ENCODE peak calls at places on chromosome 6, in eight cellular contexts. L is neural progenitor cell; G is COR-L47; A is T-helper 9 cell; E is endothelial cell; J is activated CD4-positive, alpha-beta T cell treated with anti-CD3 and anti-CD28 coated beads for 1 hour; I is stimulated activated CD8-positive, alpha-beta memory T cell treated with anti-CD3 and anti-CD28 coated beads, Interleukin-15, amount 100 ng/mL, for 24 hours; Y is HT1080. M is an unnamed sample.

GRCh38 chr6:14713966-14714631 is 531.8 kb upstream of the JARID2 start:
- DNase-seq in L (no peak), G (no peak), A (no peak), E (no peak), J (no peak), I (no peak), Y (no peak), M (no peak)

GRCh38 chr6:14322841-14323240 is 205.3 kb downstream of the CD83 start:
- DNase-seq in L (no peak), G (no peak), A (no peak), E (no peak), J (no peak), I (no peak), Y (no peak), M (no peak)

GRCh38 chr6:166460473-166461437 is 78.0 kb upstream of the MPC1 start:
- DNase-seq in L (no peak), G (no peak), A (no peak), E (no peak), J (no peak), I (no peak), Y (no peak), M (no peak)

GRCh38 chr6:150635906-150636514 is 36.3 kb downstream of the PLEKHG1 start:
- DNase-seq in L (no peak), G (no peak), A (no peak), E (no peak), J (no peak), I (no peak), Y (no peak), M (no peak)

GRCh38 chr6:53496797-53497196 is 48.1 kb downstream of the GCLC start:
- DNase-seq in L (no peak), G (no peak), A (no peak), E (no peak), J (no peak), I (no peak), Y (peak), M (no peak)

GRCh38 chr6:149683256-149683860 is 34.5 kb downstream of the LATS1 start:
- DNase-seq in L (no peak), G (no peak), A (no peak), E (no peak), J (no peak), I (no peak), Y (no peak), M (no peak)

GRCh38 chr6:139117734-139118133 is 17.1 kb upstream of the HECA start:
- DNase-seq in L (no peak), G (no peak), A (no peak), E (no peak), J (no peak), I (no peak), Y (no peak), M (no peak)

GRCh38 chr6:106199998-106200397 is 113.9 kb downstream of the PRDM1 start:
- DNase-seq in L (no peak), G (no peak), A (no peak), E (no peak), J (no peak), I (no peak), Y (peak), M (no peak)

GRCh38 chr6:160462551-160463109 is 114.5 kb downstream of the SLC22A3 start:
- DNase-seq in L (no peak), G (no peak), A (peak), E (no peak), J (no peak), I (no peak), Y (peak), M (no peak)

GRCh38 chr6:52420668-52421358 is 671 bp downstream of the EFHC1 start:
- DNase-seq in L (peak), G (peak), A (no peak), E (peak), J (no peak), I (no peak), Y (peak), M (peak)

GRCh38 chr6:117482240-117483003 is at the start of gene DCBLD1:
- DNase-seq in L (peak), G (peak), A (peak), E (peak), J (peak), I (peak), Y (peak), M (peak)

GRCh38 chr6:30963641-30964040 is 19.9 kb upstream of the MUC21 start:
- DNase-seq in L (no peak), G (no peak), A (no peak), E (no peak), J (no peak), I (no peak), Y (peak), M (no peak)

GRCh38 chr6:144234935-144235334 is 50.2 kb upstream of the UTRN start:
- DNase-seq in L (no peak), G (no peak), A (no peak), E (no peak), J (no peak), I (no peak), Y (no peak), M (no peak)

GRCh38 chr6:159594106-159594749 is 98.8 kb downstream of the SOD2 start:
- DNase-seq in L (no peak), G (no peak), A (no peak), E (no peak), J (no peak), I (no peak), Y (peak), M (no peak)

GRCh38 chr6:36444470-36444869 is 1.7 kb downstream of the KCTD20 start:
- DNase-seq in L (no peak), G (no peak), A (no peak), E (no peak), J (no peak), I (no peak), Y (no peak), M (no peak)

GRCh38 chr6:88984152-88984551 is 20.7 kb upstream of the RNGTT start:
- DNase-seq in L (no peak), G (no peak), A (no peak), E (no peak), J (no peak), I (no peak), Y (no peak), M (no peak)

GRCh38 chr6:56193846-56194245 is 53.5 kb downstream of the COL21A1 start:
- DNase-seq in L (no peak), G (no peak), A (no peak), E (no peak), J (no peak), I (no peak), Y (peak), M (no peak)

GRCh38 chr6:113858067-113858604 is 991 bp downstream of the MARCKS start:
- DNase-seq in L (peak), G (peak), A (no peak), E (peak), J (no peak), I (no peak), Y (no peak), M (peak)

GRCh38 chr6:11025911-11026635 is 18.0 kb downstream of the ELOVL2 start:
- DNase-seq in L (peak), G (no peak), A (no peak), E (no peak), J (no peak), I (no peak), Y (no peak), M (no peak)

GRCh38 chr6:21027507-21027906 is 493.2 kb downstream of the CDKAL1 start:
- DNase-seq in L (no peak), G (no peak), A (no peak), E (no peak), J (no peak), I (no peak), Y (no peak), M (no peak)

M was measured in NCI-H2029.